ENCODE peak calls at places on chromosomes 4 and X, in six cellular contexts. One of them, this sample, is unnamed.

GRCh38 chr4:148779771-148780170 is 337.6 kb upstream of the NR3C2 start:
- DNase-seq in CD4-positive, alpha-beta memory T cell: no peak
- DNase-seq in H9: no peak
- DNase-seq in mucosa of descending colon: peak; percentile 53
- DNase-seq in Peyer's patch: peak; percentile 53
- DNase-seq in CD4-positive, alpha-beta T cell: no peak
- DNase-seq in this sample: no peak

GRCh38 chrX:57951666-57952319 is 41.5 kb upstream of the ZXDA start:
- DNase-seq in H9: no peak
- DNase-seq in Peyer's patch: peak; percentile 75
- DNase-seq in mucosa of descending colon: peak; percentile 4
- DNase-seq in CD4-positive, alpha-beta memory T cell: no peak
- DNase-seq in CD4-positive, alpha-beta T cell: no peak
- DNase-seq in this sample: no peak

GRCh38 chrX:28225508-28225907 is 244.3 kb upstream of the DCAF8L1 start:
- DNase-seq in CD4-positive, alpha-beta memory T cell: no peak
- DNase-seq in mucosa of descending colon: no peak
- DNase-seq in H9: no peak
- DNase-seq in CD4-positive, alpha-beta T cell: no peak
- DNase-seq in Peyer's patch: no peak
- DNase-seq in this sample: no peak

GRCh38 chr4:165493359-165493758 is 114.6 kb downstream of the CPE start:
- DNase-seq in H9: peak; percentile 91
- DNase-seq in mucosa of descending colon: peak; percentile 76
- DNase-seq in Peyer's patch: peak; percentile 79
- DNase-seq in CD4-positive, alpha-beta T cell: peak; percentile 45
- DNase-seq in CD4-positive, alpha-beta memory T cell: peak; percentile 50
- DNase-seq in this sample: peak; percentile 44

GRCh38 chrX:23403849-23404248 is 69.2 kb downstream of the PTCHD1 start:
- DNase-seq in H9: no peak
- DNase-seq in mucosa of descending colon: no peak
- DNase-seq in CD4-positive, alpha-beta memory T cell: no peak
- DNase-seq in CD4-positive, alpha-beta T cell: no peak
- DNase-seq in Peyer's patch: no peak
- DNase-seq in this sample: no peak

GRCh38 chr4:47631161-47631560 is 146.1 kb downstream of the ATP10D start:
- DNase-seq in H9: no peak
- DNase-seq in CD4-positive, alpha-beta memory T cell: no peak
- DNase-seq in CD4-positive, alpha-beta T cell: no peak
- DNase-seq in mucosa of descending colon: no peak
- DNase-seq in Peyer's patch: no peak
- DNase-seq in this sample: no peak

GRCh38 chrX:23883737-23884354 is 23.9 kb downstream of the APOO start:
- DNase-seq in H9: no peak
- DNase-seq in CD4-positive, alpha-beta memory T cell: no peak
- DNase-seq in mucosa of descending colon: no peak
- DNase-seq in CD4-positive, alpha-beta T cell: no peak
- DNase-seq in Peyer's patch: no peak
- DNase-seq in this sample: no peak

GRCh38 chrX:48794993-48795501 is 6.8 kb upstream of the HDAC6 start:
- DNase-seq in CD4-positive, alpha-beta memory T cell: no peak
- DNase-seq in H9: no peak
- DNase-seq in CD4-positive, alpha-beta T cell: no peak
- DNase-seq in mucosa of descending colon: no peak
- DNase-seq in Peyer's patch: no peak
- DNase-seq in this sample: no peak

GRCh38 chr4:55758570-55758969 is 61.0 kb upstream of the EXOC1L start:
- DNase-seq in mucosa of descending colon: peak; percentile 38
- DNase-seq in CD4-positive, alpha-beta memory T cell: no peak
- DNase-seq in H9: no peak
- DNase-seq in CD4-positive, alpha-beta T cell: no peak
- DNase-seq in Peyer's patch: no peak
- DNase-seq in this sample: no peak

GRCh38 chr4:185567828-185568442 is 32.6 kb upstream of the PDLIM3 start:
- DNase-seq in H9: no peak
- DNase-seq in Peyer's patch: peak; percentile 51
- DNase-seq in CD4-positive, alpha-beta memory T cell: no peak
- DNase-seq in CD4-positive, alpha-beta T cell: no peak
- DNase-seq in mucosa of descending colon: peak; percentile 21
- DNase-seq in this sample: no peak

GRCh38 chrX:8879750-8880149 is 78.6 kb upstream of the FAM9A start:
- DNase-seq in CD4-positive, alpha-beta memory T cell: no peak
- DNase-seq in CD4-positive, alpha-beta T cell: peak; percentile 14
- DNase-seq in mucosa of descending colon: peak; percentile 31
- DNase-seq in Peyer's patch: peak; percentile 51
- DNase-seq in H9: peak; percentile 48
- DNase-seq in this sample: no peak

GRCh38 chr4:144831971-144832370 is 186.0 kb downstream of the HHIP start:
- DNase-seq in CD4-positive, alpha-beta memory T cell: no peak
- DNase-seq in mucosa of descending colon: no peak
- DNase-seq in Peyer's patch: no peak
- DNase-seq in CD4-positive, alpha-beta T cell: no peak
- DNase-seq in H9: no peak
- DNase-seq in this sample: no peak

GRCh38 chrX:34379891-34380290 is 247.8 kb upstream of the FAM47A start:
- DNase-seq in H9: no peak
- DNase-seq in Peyer's patch: no peak
- DNase-seq in CD4-positive, alpha-beta memory T cell: no peak
- DNase-seq in mucosa of descending colon: no peak
- DNase-seq in CD4-positive, alpha-beta T cell: no peak
- DNase-seq in this sample: no peak

GRCh38 chrX:51215266-51215665 is 117.4 kb upstream of the NUDT10 start:
- DNase-seq in Peyer's patch: no peak
- DNase-seq in CD4-positive, alpha-beta memory T cell: no peak
- DNase-seq in mucosa of descending colon: no peak
- DNase-seq in CD4-positive, alpha-beta T cell: no peak
- DNase-seq in H9: no peak
- DNase-seq in this sample: no peak

GRCh38 chr4:156906325-156906724 is 65.3 kb downstream of the PDGFC start:
- DNase-seq in CD4-positive, alpha-beta T cell: no peak
- DNase-seq in mucosa of descending colon: no peak
- DNase-seq in Peyer's patch: no peak
- DNase-seq in CD4-positive, alpha-beta memory T cell: no peak
- DNase-seq in H9: no peak
- DNase-seq in this sample: no peak

GRCh38 chrX:65674351-65674893 is 7.0 kb downstream of the MSN start:
- DNase-seq in mucosa of descending colon: no peak
- DNase-seq in CD4-positive, alpha-beta T cell: no peak
- DNase-seq in Peyer's patch: no peak
- DNase-seq in H9: no peak
- DNase-seq in CD4-positive, alpha-beta memory T cell: peak; percentile 26
- DNase-seq in this sample: no peak

GRCh38 chr4:36198861-36199260 is 45.5 kb downstream of the ARAP2 start:
- DNase-seq in H9: no peak
- DNase-seq in Peyer's patch: no peak
- DNase-seq in CD4-positive, alpha-beta memory T cell: no peak
- DNase-seq in CD4-positive, alpha-beta T cell: no peak
- DNase-seq in mucosa of descending colon: no peak
- DNase-seq in this sample: no peak

GRCh38 chr4:52982246-52982950 is 120.3 kb downstream of the RASL11B start:
- DNase-seq in CD4-positive, alpha-beta memory T cell: no peak
- DNase-seq in mucosa of descending colon: no peak
- DNase-seq in H9: no peak
- DNase-seq in Peyer's patch: no peak
- DNase-seq in CD4-positive, alpha-beta T cell: no peak
- DNase-seq in this sample: no peak

DNA sequence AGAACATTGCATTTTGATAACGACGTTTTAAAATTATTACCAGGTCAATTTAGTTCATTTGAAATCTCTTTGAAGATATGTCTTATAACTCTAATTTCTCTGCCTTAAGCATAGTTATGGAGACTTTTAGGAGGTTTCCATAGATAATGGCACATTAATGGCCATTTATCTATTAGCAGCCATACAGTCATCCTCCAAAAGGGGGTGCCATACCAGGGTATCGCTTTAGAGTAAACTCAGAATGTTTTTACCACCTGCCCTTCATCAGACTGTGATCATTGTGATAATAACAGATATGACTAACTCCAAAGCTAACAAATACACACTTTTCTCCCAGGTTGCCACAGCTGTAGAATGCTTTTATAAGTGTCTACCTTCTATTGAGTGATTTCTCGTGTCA is 461.5 kb downstream of the FSTL5 start:
- DNase-seq in Peyer's patch: no peak
- DNase-seq in mucosa of descending colon: no peak
- DNase-seq in CD4-positive, alpha-beta T cell: no peak
- DNase-seq in CD4-positive, alpha-beta memory T cell: no peak
- DNase-seq in H9: no peak
- DNase-seq in this sample: no peak
- H3K9me3 ChIP-seq in Peyer's patch: no peaks in the 10 kb centered on the region
- H3K9me3 ChIP-seq in mucosa of descending colon: no peaks in the 10 kb centered on the region
- H3K9me3 ChIP-seq in CD4-positive, alpha-beta T cell: no peaks in the 10 kb centered on the region
- H3K9me3 ChIP-seq in CD4-positive, alpha-beta memory T cell: no peaks in the 10 kb centered on the region
- H3K9me3 ChIP-seq in H9: no peaks in the 10 kb centered on the region
- H3K9me3 ChIP-seq in this sample: no peaks in the 10 kb centered on the region

DNA sequence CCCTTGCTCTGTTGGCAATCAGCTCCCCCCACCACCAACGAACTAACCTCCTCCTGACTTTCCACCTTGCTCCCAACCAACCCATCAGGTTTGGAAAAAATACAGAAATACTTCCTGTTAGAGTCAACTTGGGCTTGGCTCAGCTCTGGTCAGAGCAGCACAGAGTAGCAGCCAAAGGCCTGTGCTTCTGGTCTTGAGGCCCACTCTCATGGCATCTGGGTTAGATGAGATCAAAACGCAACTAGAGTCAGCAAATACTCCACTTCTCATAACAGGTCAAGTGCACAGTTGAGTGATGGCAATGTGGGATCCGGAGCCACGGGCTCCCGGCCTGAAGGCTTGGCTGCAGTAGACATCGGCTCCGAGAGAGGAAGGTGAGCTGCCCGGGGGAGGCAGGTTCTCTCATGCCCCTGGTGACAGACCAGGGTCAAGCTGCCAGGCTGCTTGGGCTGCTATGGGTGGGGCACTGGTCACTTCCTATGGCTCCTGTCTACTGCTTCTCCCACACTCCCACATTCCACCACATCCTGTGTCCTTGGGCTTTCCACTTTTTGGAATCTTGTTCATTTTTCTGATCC is 34.8 kb downstream of the ZNF185 start:
- DNase-seq in H9: no peak
- DNase-seq in CD4-positive, alpha-beta memory T cell: no peak
- DNase-seq in CD4-positive, alpha-beta T cell: no peak
- DNase-seq in mucosa of descending colon: no peak
- DNase-seq in Peyer's patch: no peak
- DNase-seq in this sample: no peak
- H3K9me3 ChIP-seq in H9: peaks cover 47% of the 10 kb centered on the region
- H3K9me3 ChIP-seq in CD4-positive, alpha-beta memory T cell: no peaks in the 10 kb centered on the region
- H3K9me3 ChIP-seq in CD4-positive, alpha-beta T cell: no peaks in the 10 kb centered on the region
- H3K9me3 ChIP-seq in mucosa of descending colon: no peaks in the 10 kb centered on the region
- H3K9me3 ChIP-seq in Peyer's patch: no peaks in the 10 kb centered on the region
- H3K9me3 ChIP-seq in this sample: no peaks in the 10 kb centered on the region

DNA sequence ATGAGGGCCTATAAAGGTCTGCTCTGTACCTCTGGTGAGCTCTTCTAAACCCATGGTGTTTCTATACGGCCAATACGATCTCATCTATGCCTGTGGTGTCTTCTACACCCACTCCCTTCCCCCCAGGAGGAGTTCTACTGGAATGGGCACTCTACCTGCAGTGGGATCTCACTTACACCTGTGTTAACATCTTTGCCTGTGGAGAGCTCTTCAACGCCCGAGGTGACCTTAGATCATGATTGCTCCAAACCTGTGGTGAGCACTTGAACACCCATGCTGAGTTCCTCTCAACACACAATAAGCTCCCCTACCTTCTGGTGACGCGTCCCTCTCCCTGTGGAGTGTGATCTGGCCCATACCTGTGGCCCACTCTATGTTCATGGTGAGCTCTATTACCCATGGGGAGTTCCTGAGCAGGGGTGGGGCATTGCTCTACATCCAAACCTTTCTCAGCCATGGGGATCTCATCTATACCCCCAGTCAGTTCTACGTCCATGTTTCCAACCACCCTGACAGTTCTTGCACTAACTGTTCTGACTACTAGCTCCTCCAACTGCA is 48.6 kb downstream of the BCOR start:
- DNase-seq in mucosa of descending colon: no peak
- DNase-seq in H9: no peak
- DNase-seq in CD4-positive, alpha-beta memory T cell: no peak
- DNase-seq in CD4-positive, alpha-beta T cell: no peak
- DNase-seq in Peyer's patch: no peak
- DNase-seq in this sample: no peak
- H3K9me3 ChIP-seq in mucosa of descending colon: peaks cover 10% of the 10 kb centered on the region
- H3K9me3 ChIP-seq in H9: peaks cover 48% of the 10 kb centered on the region
- H3K9me3 ChIP-seq in CD4-positive, alpha-beta memory T cell: peaks cover 8% of the 10 kb centered on the region
- H3K9me3 ChIP-seq in CD4-positive, alpha-beta T cell: peaks cover 27% of the 10 kb centered on the region
- H3K9me3 ChIP-seq in Peyer's patch: peaks cover 7% of the 10 kb centered on the region
- H3K9me3 ChIP-seq in this sample: no peaks in the 10 kb centered on the region

GRCh38 chr4:133151681-133152329 is 2.7 kb downstream of the PCDH10 start:
- DNase-seq in CD4-positive, alpha-beta memory T cell: no peak
- DNase-seq in CD4-positive, alpha-beta T cell: no peak
- DNase-seq in mucosa of descending colon: no peak
- DNase-seq in Peyer's patch: no peak
- DNase-seq in H9: peak; percentile 73
- DNase-seq in this sample: no peak
- H3K9me3 ChIP-seq in CD4-positive, alpha-beta memory T cell: no peaks in the 10 kb centered on the region
- H3K9me3 ChIP-seq in CD4-positive, alpha-beta T cell: no peaks in the 10 kb centered on the region
- H3K9me3 ChIP-seq in mucosa of descending colon: no peaks in the 10 kb centered on the region
- H3K9me3 ChIP-seq in Peyer's patch: no peaks in the 10 kb centered on the region
- H3K9me3 ChIP-seq in H9: no peaks in the 10 kb centered on the region
- H3K9me3 ChIP-seq in this sample: no peaks in the 10 kb centered on the region

DNA sequence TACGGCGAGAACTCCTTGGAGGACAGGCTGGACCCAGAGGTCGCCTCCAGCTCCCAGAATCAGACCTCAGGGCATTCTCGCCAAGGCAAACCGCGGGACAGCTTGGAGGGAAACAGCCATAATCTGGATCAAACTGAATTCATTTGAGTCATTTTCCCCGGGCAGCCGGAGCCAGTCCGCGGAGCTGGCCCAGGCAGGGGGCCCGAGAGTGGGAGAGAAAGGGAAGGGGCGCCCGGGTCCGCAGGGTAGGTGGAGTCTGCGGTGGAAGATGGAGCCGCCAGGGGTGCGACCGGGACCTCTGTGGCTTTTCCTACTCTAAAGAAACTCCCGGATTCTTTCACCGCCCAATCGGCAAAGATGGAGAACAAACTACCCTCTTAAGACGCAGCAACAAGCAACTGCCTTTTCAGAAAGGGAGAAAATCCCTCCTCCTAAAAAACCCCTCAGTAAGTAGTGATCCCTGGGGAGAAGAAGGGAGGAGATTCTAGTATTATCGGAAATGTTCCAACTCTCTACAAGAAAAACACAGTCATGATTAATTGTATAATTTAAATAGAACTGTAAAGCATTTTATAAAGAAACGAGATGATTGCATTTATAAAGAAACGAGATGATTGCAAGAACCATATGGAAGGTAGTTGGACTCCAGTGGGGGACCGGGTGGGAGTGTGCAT is 5.1 kb downstream of the NKX3-2 start:
- DNase-seq in H9: no peak
- DNase-seq in Peyer's patch: no peak
- DNase-seq in CD4-positive, alpha-beta memory T cell: no peak
- DNase-seq in mucosa of descending colon: no peak
- DNase-seq in CD4-positive, alpha-beta T cell: no peak
- DNase-seq in this sample: no peak
- H3K9me3 ChIP-seq in H9: no peaks in the 10 kb centered on the region
- H3K9me3 ChIP-seq in Peyer's patch: no peaks in the 10 kb centered on the region
- H3K9me3 ChIP-seq in CD4-positive, alpha-beta memory T cell: no peaks in the 10 kb centered on the region
- H3K9me3 ChIP-seq in mucosa of descending colon: no peaks in the 10 kb centered on the region
- H3K9me3 ChIP-seq in CD4-positive, alpha-beta T cell: peaks cover 32% of the 10 kb centered on the region
- H3K9me3 ChIP-seq in this sample: peaks cover 10% of the 10 kb centered on the region

GRCh38 chr4:11904991-11905760 is 476.5 kb upstream of the HS3ST1 start:
- DNase-seq in CD4-positive, alpha-beta memory T cell: no peak
- DNase-seq in Peyer's patch: no peak
- DNase-seq in mucosa of descending colon: no peak
- DNase-seq in H9: no peak
- DNase-seq in CD4-positive, alpha-beta T cell: no peak
- DNase-seq in this sample: no peak
- H3K9me3 ChIP-seq in CD4-positive, alpha-beta memory T cell: no peaks in the 10 kb centered on the region
- H3K9me3 ChIP-seq in Peyer's patch: no peaks in the 10 kb centered on the region
- H3K9me3 ChIP-seq in mucosa of descending colon: no peaks in the 10 kb centered on the region
- H3K9me3 ChIP-seq in H9: no peaks in the 10 kb centered on the region
- H3K9me3 ChIP-seq in CD4-positive, alpha-beta T cell: no peaks in the 10 kb centered on the region
- H3K9me3 ChIP-seq in this sample: no peaks in the 10 kb centered on the region